ENCODE peak calls at places on chromosomes 3 and 15, in eight cellular contexts. W is transverse colon, X is A549, B is aorta, H is T47D, E is iris pigment epithelial cell, O is DMS153, Y is PC-3. L is an unnamed sample.

GRCh38 chr15:51726302-51727073 is 11.0 kb downstream of the LYSMD2 start:
- DNase-seq in W (peak), X (peak), B (no peak), H (no peak), E (peak), O (peak), Y (peak), L (peak)

GRCh38 chr3:149527531-149528343 is 53.2 kb downstream of the TM4SF4 start:
- DNase-seq in W (no peak), X (peak), B (no peak), H (peak), E (no peak), O (peak), Y (no peak), L (no peak)

GRCh38 chr3:31170932-31171670 is 276.6 kb upstream of the GADL1 start:
- DNase-seq in W (no peak), X (peak), B (no peak), H (peak), E (peak), O (no peak), Y (no peak), L (no peak)

GRCh38 chr3:65971281-65972252 is 67.2 kb downstream of the MAGI1 start:
- DNase-seq in W (no peak), X (no peak), B (no peak), H (no peak), E (no peak), O (no peak), Y (no peak), L (no peak)

GRCh38 chr15:72857331-72858065 is 73.9 kb upstream of the ADPGK start:
- DNase-seq in W (no peak), X (no peak), B (no peak), H (no peak), E (no peak), O (no peak), Y (no peak), L (no peak)

GRCh38 chr3:14458434-14459280 is 56.3 kb downstream of the SLC6A6 start:
- DNase-seq in W (no peak), X (no peak), B (no peak), H (no peak), E (no peak), O (no peak), Y (no peak), L (no peak)

GRCh38 chr3:40657623-40658022 is 132.9 kb downstream of the ZNF621 start:
- DNase-seq in W (no peak), X (no peak), B (no peak), H (no peak), E (no peak), O (no peak), Y (no peak), L (no peak)

GRCh38 chr3:169104972-169105371 is 558.5 kb downstream of the MECOM start:
- DNase-seq in W (no peak), X (no peak), B (no peak), H (no peak), E (peak), O (no peak), Y (peak), L (no peak)

GRCh38 chr3:52037291-52037690 is 19.1 kb downstream of the DUSP7 start:
- DNase-seq in W (no peak), X (no peak), B (no peak), H (no peak), E (no peak), O (no peak), Y (no peak), L (no peak)

GRCh38 chr3:127396473-127396872 is 108.6 kb upstream of the PRR20G start:
- DNase-seq in W (no peak), X (no peak), B (no peak), H (no peak), E (no peak), O (no peak), Y (no peak), L (no peak)

GRCh38 chr3:147394168-147394941 is 12.0 kb downstream of the ZIC4 start:
- DNase-seq in W (no peak), X (no peak), B (no peak), H (no peak), E (no peak), O (no peak), Y (no peak), L (no peak)

GRCh38 chr15:68252925-68253534 is 23.5 kb upstream of the CLN6 start:
- DNase-seq in W (peak), X (peak), B (no peak), H (peak), E (peak), O (peak), Y (peak), L (no peak)

GRCh38 chr3:156606729-156607128 is 51.8 kb upstream of the SSR3 start:
- DNase-seq in W (no peak), X (no peak), B (no peak), H (no peak), E (no peak), O (no peak), Y (no peak), L (no peak)

GRCh38 chr15:48712546-48712945 is 67.0 kb upstream of the FBN1 start:
- DNase-seq in W (no peak), X (no peak), B (no peak), H (no peak), E (no peak), O (no peak), Y (no peak), L (no peak)

GRCh38 chr15:84633311-84634227 is 20.5 kb downstream of the WDR73 start:
- DNase-seq in W (peak), X (peak), B (peak), H (peak), E (peak), O (peak), Y (peak), L (peak)

L was measured in tibial artery.